ENCODE peak calls at places on chromosomes 11 and 22, in six cellular contexts. V is GM12878, O is A549, S is HepG2, B is K562, W is upper lobe of left lung. F is an unnamed sample. For H3K4me1, the result is how much of the 10 kb centered on the place peaks cover.

GRCh38 chr22:46613606-46613997 is 6.6 kb upstream of the GRAMD4 start:
- ATAC-seq in V (peak), O (no peak), S (peak), B (no peak), W (peak), F (no peak)

GRCh38 chr11:63917685-63918523 is 940 bp upstream of the RCOR2 start:
- ATAC-seq in V (peak), O (peak), S (peak), B (peak), W (no peak), F (peak)

GRCh38 chr22:40396882-40397281 is 26.5 kb downstream of the SGSM3 start:
- ATAC-seq in V (no peak), O (no peak), S (no peak), B (no peak), W (peak), F (no peak)

GRCh38 chr11:117232911-117233409 is 489 bp downstream of the RNF214 start:
- ATAC-seq in V (peak), O (peak), S (peak), B (peak), W (no peak), F (no peak)

GRCh38 chr11:121564948-121565684 is 112.3 kb upstream of the SORL1-AS1 start:
- ATAC-seq in V (no peak), O (no peak), S (peak), B (no peak), W (no peak), F (no peak)

GRCh38 chr11:134950692-134951304 is 538.8 kb upstream of the B3GAT1 start:
- ATAC-seq in V (no peak), O (no peak), S (no peak), B (no peak), W (no peak), F (no peak)

GRCh38 chr11:8706673-8707432 is 24.3 kb downstream of the RPL27A start:
- ATAC-seq in V (no peak), O (no peak), S (no peak), B (no peak), W (no peak), F (no peak)

GRCh38 chr22:24039046-24039445 is 27.9 kb downstream of the CABIN1 start:
- ATAC-seq in V (no peak), O (no peak), S (no peak), B (no peak), W (no peak), F (no peak)

GRCh38 chr22:49209452-49210195 is 618.0 kb downstream of the BRD1 start:
- ATAC-seq in V (no peak), O (no peak), S (peak), B (no peak), W (no peak), F (no peak)

GRCh38 chr22:36377022-36377631 is 10.6 kb downstream of the MYH9 start:
- ATAC-seq in V (peak), O (no peak), S (no peak), B (no peak), W (no peak), F (no peak)

GRCh38 chr11:60872124-60872951 is 5.0 kb downstream of the ZP1 start:
- ATAC-seq in V (no peak), O (peak), S (peak), B (peak), W (no peak), F (peak)

GRCh38 chr22:17816649-17817048 is 42.4 kb upstream of the BID start:
- ATAC-seq in V (no peak), O (no peak), S (no peak), B (no peak), W (no peak), F (no peak)

GRCh38 chr22:29306830-29307657 is 594 bp downstream of the GAS2L1 start:
- ATAC-seq in V (peak), O (peak), S (peak), B (peak), W (peak), F (peak)

GRCh38 chr11:115959098-115959497 is 454.9 kb upstream of the CADM1 start:
- ATAC-seq in V (no peak), O (no peak), S (peak), B (no peak), W (no peak), F (no peak)

GRCh38 chr11:11895672-11896071 is 53.9 kb downstream of the USP47 start:
- ATAC-seq in V (no peak), O (peak), S (no peak), B (no peak), W (no peak), F (no peak)

GRCh38 chr11:87212891-87213290 is 175.2 kb downstream of the TMEM135 start:
- ATAC-seq in V (no peak), O (no peak), S (no peak), B (no peak), W (no peak), F (no peak)

GRCh38 chr11:82315093-82315492 is 418.6 kb downstream of the FAM181B start:
- ATAC-seq in V (peak), O (no peak), S (peak), B (no peak), W (no peak), F (no peak)

GRCh38 chr11:35622070-35622469 is 3.8 kb downstream of the FJX1 start:
- ATAC-seq in V (no peak), O (no peak), S (no peak), B (no peak), W (no peak), F (no peak)

GRCh38 chr22:41410311-41410751 is 28.6 kb downstream of the TEF start:
- ATAC-seq in V (no peak), O (no peak), S (no peak), B (no peak), W (peak), F (peak)

GRCh38 chr22:24986816-24987215 is 34.3 kb downstream of the KIAA1671 start:
- ATAC-seq in V (no peak), O (no peak), S (no peak), B (no peak), W (no peak), F (no peak)

GRCh38 chr11:6663794-6664478 is 8.3 kb upstream of the DCHS1 start:
- ATAC-seq in V (no peak), O (no peak), S (no peak), B (no peak), W (no peak), F (no peak)

GRCh38 chr11:128089962-128090361 is 497.4 kb downstream of the ETS1 start:
- ATAC-seq in V (no peak), O (no peak), S (no peak), B (no peak), W (no peak), F (no peak)

GRCh38 chr11:5712507-5712906 is 22.9 kb downstream of the TRIM22 start:
- ATAC-seq in V (peak), O (peak), S (no peak), B (peak), W (no peak), F (no peak)

GRCh38 chr11:124536520-124536919 is 6.9 kb downstream of the OR8B12 start:
- ATAC-seq in V (no peak), O (peak), S (peak), B (peak), W (peak), F (peak)

GRCh38 chr11:20634781-20635180 is 34.6 kb upstream of the NELL1 start:
- ATAC-seq in V (no peak), O (no peak), S (no peak), B (no peak), W (no peak), F (no peak)

GRCh38 chr11:64285885-64286800 is 495 bp downstream of the GPR137 start:
- ATAC-seq in V (peak), O (peak), S (peak), B (no peak), W (no peak), F (no peak)

GRCh38 chr11:88632163-88632562 is 294.6 kb upstream of the CTSC start:
- ATAC-seq in V (no peak), O (no peak), S (no peak), B (no peak), W (no peak), F (no peak)

GRCh38 chr11:134272381-134273316 is 3.5 kb upstream of the GLB1L3 start:
- ATAC-seq in V (no peak), O (no peak), S (peak), B (peak), W (no peak), F (peak)

GRCh38 chr11:20045098-20045688 is 115.1 kb downstream of the DBX1 start:
- ATAC-seq in V (no peak), O (no peak), S (no peak), B (peak), W (no peak), F (no peak)

GRCh38 chr22:36435516-36436415 is 45.7 kb downstream of the TXN2 start:
- ATAC-seq in V (peak), O (peak), S (peak), B (no peak), W (peak), F (peak)

GRCh38 chr11:57597971-57598830 is 716 bp downstream of the SERPING1 start:
- ATAC-seq in V (no peak), O (peak), S (peak), B (peak), W (peak), F (peak)

GRCh38 chr11:123063396-123064267 is 1.7 kb upstream of the HSPA8 start:
- ATAC-seq in V (peak), O (peak), S (peak), B (peak), W (no peak), F (no peak)

GRCh38 chr11:103536335-103536722 is 427.1 kb downstream of the DYNC2H1 start:
- ATAC-seq in V (no peak), O (no peak), S (no peak), B (no peak), W (no peak), F (no peak)

GRCh38 chr11:11427185-11427944 is 74.3 kb upstream of the CSNK2A3 start:
- ATAC-seq in V (no peak), O (no peak), S (no peak), B (no peak), W (no peak), F (peak)

GRCh38 chr11:121472310-121472709 is 19.5 kb upstream of the SORL1-AS1 start:
- ATAC-seq in V (no peak), O (no peak), S (no peak), B (no peak), W (no peak), F (no peak)

GRCh38 chr22:29838599-29838956 is 504 bp upstream of the ASCC2 start:
- ATAC-seq in V (peak), O (peak), S (peak), B (no peak), W (no peak), F (no peak)

GRCh38 chr11:17894929-17895658 is 117.8 kb downstream of the SERGEF start:
- ATAC-seq in V (no peak), O (no peak), S (no peak), B (no peak), W (no peak), F (no peak)

GRCh38 chr22:33746501-33746928 is 173.8 kb downstream of the LARGE1 start:
- ATAC-seq in V (no peak), O (no peak), S (peak), B (no peak), W (peak), F (no peak)

GRCh38 chr11:119479685-119480275 is 56.8 kb upstream of the THY1 start:
- ATAC-seq in V (peak), O (peak), S (peak), B (peak), W (no peak), F (no peak)

GRCh38 chr11:119481667-119482400 is 58.9 kb upstream of the THY1 start:
- ATAC-seq in V (peak), O (peak), S (peak), B (peak), W (peak), F (peak)

GRCh38 chr11:119482561-119483001 is 59.6 kb upstream of the THY1 start:
- ATAC-seq in V (no peak), O (no peak), S (no peak), B (no peak), W (no peak), F (no peak)

GRCh38 chr11:119480375-119481020 is 57.5 kb upstream of the THY1 start:
- ATAC-seq in V (no peak), O (no peak), S (no peak), B (peak), W (no peak), F (no peak)

GRCh38 chr11:119481021-119481666 is 58.2 kb upstream of the THY1 start:
- ATAC-seq in V (peak), O (peak), S (peak), B (peak), W (peak), F (peak)
- H3K4me1 ChIP-seq in V (under half), O (under half), S (under half), B (under half), W (under half), F (under half)

GRCh38 chr11:108959124-108959761 is 294.4 kb downstream of the DDX10 start:
- ATAC-seq in V (no peak), O (no peak), S (no peak), B (no peak), W (no peak), F (no peak)

GRCh38 chr11:108959874-108960273 is 295.0 kb downstream of the DDX10 start:
- ATAC-seq in V (no peak), O (no peak), S (peak), B (peak), W (no peak), F (no peak)

GRCh38 chr11:108960498-108960897 is 295.6 kb downstream of the DDX10 start:
- ATAC-seq in V (no peak), O (no peak), S (peak), B (peak), W (no peak), F (no peak)

GRCh38 chr11:108961095-108961494 is 296.2 kb downstream of the DDX10 start:
- ATAC-seq in V (no peak), O (no peak), S (peak), B (no peak), W (no peak), F (no peak)

GRCh38 chr11:108958446-108959123 is 293.7 kb downstream of the DDX10 start:
- ATAC-seq in V (peak), O (peak), S (no peak), B (peak), W (no peak), F (no peak)
- TF ChIP-seq EP300 in V (no peak), O (no peak), S (no peak), B (no peak), W (no peak), F (no peak)

GRCh38 chr11:65425971-65426838 is 3.6 kb downstream of the NEAT1 start:
- ATAC-seq in V (peak), O (no peak), S (no peak), B (no peak), W (no peak), F (no peak)

GRCh38 chr11:65428578-65429068 is 6.0 kb downstream of the NEAT1 start:
- ATAC-seq in V (peak), O (peak), S (peak), B (peak), W (no peak), F (no peak)

GRCh38 chr11:65426839-65427690 is 4.5 kb downstream of the NEAT1 start:
- ATAC-seq in V (peak), O (peak), S (peak), B (peak), W (peak), F (peak)

GRCh38 chr11:65429069-65429681 is 6.6 kb downstream of the NEAT1 start:
- ATAC-seq in V (peak), O (peak), S (no peak), B (peak), W (no peak), F (peak)

DNA sequence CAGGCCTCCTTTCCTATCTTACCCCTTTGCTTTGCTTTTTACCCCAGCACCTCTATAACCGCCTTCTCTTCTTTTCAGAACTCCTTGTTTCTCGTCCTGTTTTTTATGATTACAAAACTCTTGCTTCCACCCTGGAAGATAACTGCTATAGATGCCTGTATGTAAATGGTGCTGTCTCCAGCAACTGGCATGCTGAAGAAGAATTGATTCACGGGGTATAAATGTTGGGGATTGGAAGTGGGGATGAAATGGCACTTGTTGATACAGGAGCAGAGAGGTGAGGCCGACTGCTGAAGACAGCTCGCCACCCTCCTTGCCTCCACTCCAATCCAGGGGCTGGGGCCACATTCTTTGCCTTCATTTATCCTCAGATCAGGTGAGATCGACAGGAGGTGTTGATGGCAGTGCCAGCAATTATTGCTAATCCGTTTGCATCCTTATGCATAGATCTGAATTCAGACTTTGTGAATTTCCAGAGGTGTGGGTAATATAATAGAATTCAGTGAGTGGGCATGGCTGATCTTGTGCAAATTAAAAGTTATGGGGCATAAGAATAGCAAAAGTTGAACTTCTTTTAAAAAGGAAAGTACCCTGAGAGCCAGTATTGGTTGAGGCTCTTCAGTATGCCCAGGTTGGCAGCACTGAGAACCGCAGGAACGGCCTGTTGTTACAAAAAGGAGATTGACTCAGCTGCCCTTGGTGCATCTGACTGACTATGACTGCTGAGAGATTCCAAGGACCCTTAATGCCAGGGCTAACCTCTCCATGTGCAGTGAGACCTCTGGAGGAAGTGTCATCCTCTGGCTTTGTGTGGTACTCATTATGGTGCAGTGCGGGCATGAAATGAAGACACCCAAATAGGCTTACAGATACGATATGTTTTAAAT is 5.3 kb downstream of the NEAT1 start:
- ATAC-seq in V (peak), O (peak), S (peak), B (peak), W (no peak), F (peak)
- TF ChIP-seq POLR2A in V (peak), O (peak), S (peak), B (peak), W (peak), F (peak)

DNA sequence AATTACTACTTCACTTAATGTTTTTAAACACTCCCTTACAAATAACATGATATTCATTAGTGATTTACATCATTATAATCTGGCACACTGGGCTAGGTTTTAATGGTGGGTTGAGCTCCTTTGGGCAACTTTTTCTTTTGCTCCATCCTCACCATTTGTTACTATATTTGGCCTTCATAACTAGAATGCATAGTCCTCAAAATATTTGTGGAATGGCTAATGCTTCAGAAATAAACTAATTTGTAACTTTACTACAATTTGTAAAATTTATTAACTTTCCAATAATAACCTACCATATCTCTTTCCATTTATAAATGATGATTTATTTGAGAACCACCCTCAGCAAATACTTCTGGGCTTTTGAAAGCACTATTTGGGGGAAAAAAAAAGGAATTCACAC is 79.7 kb downstream of the LARGE2 start:
- ATAC-seq in V (no peak), O (no peak), S (no peak), B (no peak), W (no peak), F (no peak)
- H3K4me1 ChIP-seq in V (under half), O (under half), S (under half), B (under half), W (under half), F (under half)

DNA sequence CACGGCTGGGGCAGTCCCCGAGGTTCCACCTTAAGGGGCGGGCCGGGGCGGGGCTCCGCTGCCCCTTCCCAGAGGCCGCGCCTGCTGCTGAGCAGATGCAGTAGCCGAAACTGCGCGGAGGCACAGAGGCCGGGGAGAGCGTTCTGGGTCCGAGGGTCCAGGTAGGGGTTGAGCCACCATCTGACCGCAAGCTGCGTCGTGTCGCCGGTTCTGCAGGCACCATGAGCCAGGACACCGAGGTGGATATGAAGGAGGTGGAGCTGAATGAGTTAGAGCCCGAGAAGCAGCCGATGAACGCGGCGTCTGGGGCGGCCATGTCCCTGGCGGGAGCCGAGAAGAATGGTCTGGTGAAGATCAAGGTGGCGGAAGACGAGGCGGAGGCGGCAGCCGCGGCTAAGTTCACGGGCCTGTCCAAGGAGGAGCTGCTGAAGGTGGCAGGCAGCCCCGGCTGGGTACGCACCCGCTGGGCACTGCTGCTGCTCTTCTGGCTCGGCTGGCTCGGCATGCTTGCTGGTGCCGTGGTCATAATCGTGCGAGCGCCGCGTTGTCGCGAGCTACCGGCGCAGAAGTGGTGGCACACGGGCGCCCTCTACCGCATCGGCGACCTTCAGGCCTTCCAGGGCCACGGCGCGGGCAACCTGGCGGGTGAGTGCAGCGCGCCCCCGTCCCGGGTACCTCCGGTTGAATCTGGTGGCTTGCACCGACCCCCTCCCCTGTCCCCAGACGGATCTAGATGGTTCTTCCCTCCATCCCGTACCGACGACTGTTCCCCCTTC is at the start of gene SLC3A2:
- ATAC-seq in V (peak), O (peak), S (peak), B (peak), W (peak), F (peak)
- TF ChIP-seq EP300 in V (no peak), O (no peak), S (no peak), B (no peak), W (no peak), F (no peak)

GRCh38 chr11:46242961-46243795 is 34.3 kb upstream of the CREB3L1 start:
- ATAC-seq in V (peak), O (peak), S (peak), B (peak), W (peak), F (peak)
- TF ChIP-seq POLR2A in V (peak), O (peak), S (peak), B (peak), W (peak), F (peak)

F was measured in gastroesophageal sphincter.